ENCODE peak calls at places on chromosomes 2 and 18, in seven cellular contexts. One of them, this sample, is unnamed.

GRCh38 chr18:3867768-3868445 is 417.9 kb downstream of the TGIF1 start:
- DNase-seq in cardiac muscle cell: peak; percentile 46
- DNase-seq in K562: no peak
- DNase-seq in AG09309: no peak
- DNase-seq in activated gamma-delta T cell treated with anti-CD3 and anti-CD28 coated beads, Interleukin-2, amount 50 U/mL, for 16 hours: no peak
- DNase-seq in H9: no peak
- DNase-seq in CD4-positive, alpha-beta T cell: no peak
- DNase-seq in this sample: no peak

GRCh38 chr2:19351914-19352697 is 6.3 kb downstream of the OSR1 start:
- DNase-seq in K562: no peak
- DNase-seq in cardiac muscle cell: no peak
- DNase-seq in CD4-positive, alpha-beta T cell: no peak
- DNase-seq in AG09309: no peak
- DNase-seq in activated gamma-delta T cell treated with anti-CD3 and anti-CD28 coated beads, Interleukin-2, amount 50 U/mL, for 16 hours: no peak
- DNase-seq in H9: no peak
- DNase-seq in this sample: no peak

GRCh38 chr2:215727507-215728503 is 285.5 kb downstream of the MREG start:
- DNase-seq in cardiac muscle cell: peak; percentile 65
- DNase-seq in K562: no peak
- DNase-seq in activated gamma-delta T cell treated with anti-CD3 and anti-CD28 coated beads, Interleukin-2, amount 50 U/mL, for 16 hours: no peak
- DNase-seq in CD4-positive, alpha-beta T cell: no peak
- DNase-seq in AG09309: no peak
- DNase-seq in H9: no peak
- DNase-seq in this sample: no peak

GRCh38 chr2:105553538-105554196 is 154.8 kb upstream of the FHL2 start:
- DNase-seq in H9: no peak
- DNase-seq in AG09309: no peak
- DNase-seq in activated gamma-delta T cell treated with anti-CD3 and anti-CD28 coated beads, Interleukin-2, amount 50 U/mL, for 16 hours: no peak
- DNase-seq in cardiac muscle cell: peak; percentile 54
- DNase-seq in K562: no peak
- DNase-seq in CD4-positive, alpha-beta T cell: no peak
- DNase-seq in this sample: peak; percentile 32

GRCh38 chr2:64263315-64263714 is 119.1 kb upstream of the PELI1 start:
- DNase-seq in activated gamma-delta T cell treated with anti-CD3 and anti-CD28 coated beads, Interleukin-2, amount 50 U/mL, for 16 hours: no peak
- DNase-seq in cardiac muscle cell: peak; percentile 88
- DNase-seq in K562: no peak
- DNase-seq in CD4-positive, alpha-beta T cell: no peak
- DNase-seq in AG09309: peak; percentile 51
- DNase-seq in H9: no peak
- DNase-seq in this sample: no peak

GRCh38 chr2:12090590-12090989 is 344.2 kb downstream of the LPIN1 start:
- DNase-seq in AG09309: no peak
- DNase-seq in K562: no peak
- DNase-seq in cardiac muscle cell: no peak
- DNase-seq in CD4-positive, alpha-beta T cell: no peak
- DNase-seq in activated gamma-delta T cell treated with anti-CD3 and anti-CD28 coated beads, Interleukin-2, amount 50 U/mL, for 16 hours: no peak
- DNase-seq in H9: no peak
- DNase-seq in this sample: no peak

GRCh38 chr18:28152354-28152753 is 24.6 kb downstream of the CDH2 start:
- DNase-seq in K562: no peak
- DNase-seq in CD4-positive, alpha-beta T cell: no peak
- DNase-seq in H9: no peak
- DNase-seq in activated gamma-delta T cell treated with anti-CD3 and anti-CD28 coated beads, Interleukin-2, amount 50 U/mL, for 16 hours: no peak
- DNase-seq in AG09309: no peak
- DNase-seq in cardiac muscle cell: no peak
- DNase-seq in this sample: no peak

GRCh38 chr2:73821227-73821626 is 7.5 kb upstream of the STAMBP start:
- DNase-seq in CD4-positive, alpha-beta T cell: no peak
- DNase-seq in H9: no peak
- DNase-seq in K562: no peak
- DNase-seq in cardiac muscle cell: no peak
- DNase-seq in activated gamma-delta T cell treated with anti-CD3 and anti-CD28 coated beads, Interleukin-2, amount 50 U/mL, for 16 hours: no peak
- DNase-seq in AG09309: no peak
- DNase-seq in this sample: no peak

GRCh38 chr2:108538000-108538625 is 3.8 kb downstream of the LIMS1 start:
- DNase-seq in K562: no peak
- DNase-seq in AG09309: no peak
- DNase-seq in H9: no peak
- DNase-seq in cardiac muscle cell: no peak
- DNase-seq in activated gamma-delta T cell treated with anti-CD3 and anti-CD28 coated beads, Interleukin-2, amount 50 U/mL, for 16 hours: no peak
- DNase-seq in CD4-positive, alpha-beta T cell: no peak
- DNase-seq in this sample: no peak

GRCh38 chr2:226583715-226584114 is 215.9 kb downstream of the IRS1 start:
- DNase-seq in activated gamma-delta T cell treated with anti-CD3 and anti-CD28 coated beads, Interleukin-2, amount 50 U/mL, for 16 hours: no peak
- DNase-seq in cardiac muscle cell: peak; percentile 85
- DNase-seq in H9: no peak
- DNase-seq in K562: no peak
- DNase-seq in AG09309: peak; percentile 44
- DNase-seq in CD4-positive, alpha-beta T cell: no peak
- DNase-seq in this sample: no peak

GRCh38 chr18:24277516-24277915 is 120.1 kb downstream of the OSBPL1A start:
- DNase-seq in K562: no peak
- DNase-seq in AG09309: no peak
- DNase-seq in cardiac muscle cell: no peak
- DNase-seq in activated gamma-delta T cell treated with anti-CD3 and anti-CD28 coated beads, Interleukin-2, amount 50 U/mL, for 16 hours: no peak
- DNase-seq in CD4-positive, alpha-beta T cell: no peak
- DNase-seq in H9: no peak
- DNase-seq in this sample: no peak

GRCh38 chr18:3998698-3999333 is 456.3 kb downstream of the DLGAP1 start:
- DNase-seq in cardiac muscle cell: peak; percentile 72
- DNase-seq in AG09309: peak; percentile 23
- DNase-seq in activated gamma-delta T cell treated with anti-CD3 and anti-CD28 coated beads, Interleukin-2, amount 50 U/mL, for 16 hours: no peak
- DNase-seq in CD4-positive, alpha-beta T cell: no peak
- DNase-seq in H9: no peak
- DNase-seq in K562: peak; percentile 29
- DNase-seq in this sample: no peak

GRCh38 chr2:186437719-186438118 is 48.3 kb upstream of the ZC3H15 start:
- DNase-seq in K562: no peak
- DNase-seq in H9: no peak
- DNase-seq in AG09309: no peak
- DNase-seq in cardiac muscle cell: no peak
- DNase-seq in activated gamma-delta T cell treated with anti-CD3 and anti-CD28 coated beads, Interleukin-2, amount 50 U/mL, for 16 hours: no peak
- DNase-seq in CD4-positive, alpha-beta T cell: no peak
- DNase-seq in this sample: no peak

GRCh38 chr18:36297419-36298112 is at the start of gene FHOD3:
- DNase-seq in cardiac muscle cell: peak; percentile 88
- DNase-seq in AG09309: no peak
- DNase-seq in activated gamma-delta T cell treated with anti-CD3 and anti-CD28 coated beads, Interleukin-2, amount 50 U/mL, for 16 hours: no peak
- DNase-seq in CD4-positive, alpha-beta T cell: no peak
- DNase-seq in K562: peak; percentile 76
- DNase-seq in H9: peak; percentile 83
- DNase-seq in this sample: peak; percentile 63

GRCh38 chr2:2464095-2464494 is 133.0 kb upstream of the MYT1L start:
- DNase-seq in CD4-positive, alpha-beta T cell: no peak
- DNase-seq in H9: no peak
- DNase-seq in K562: no peak
- DNase-seq in activated gamma-delta T cell treated with anti-CD3 and anti-CD28 coated beads, Interleukin-2, amount 50 U/mL, for 16 hours: no peak
- DNase-seq in AG09309: no peak
- DNase-seq in cardiac muscle cell: no peak
- DNase-seq in this sample: no peak

GRCh38 chr2:25159947-25160346 is 8.4 kb downstream of the POMC start:
- DNase-seq in K562: peak; percentile 57
- DNase-seq in CD4-positive, alpha-beta T cell: no peak
- DNase-seq in cardiac muscle cell: peak; percentile 42
- DNase-seq in H9: peak; percentile 77
- DNase-seq in AG09309: no peak
- DNase-seq in activated gamma-delta T cell treated with anti-CD3 and anti-CD28 coated beads, Interleukin-2, amount 50 U/mL, for 16 hours: no peak
- DNase-seq in this sample: no peak

GRCh38 chr18:48939368-48940097 is 11.2 kb downstream of the SMAD7 start:
- DNase-seq in K562: no peak
- DNase-seq in cardiac muscle cell: peak; percentile 68
- DNase-seq in CD4-positive, alpha-beta T cell: no peak
- DNase-seq in activated gamma-delta T cell treated with anti-CD3 and anti-CD28 coated beads, Interleukin-2, amount 50 U/mL, for 16 hours: no peak
- DNase-seq in AG09309: no peak
- DNase-seq in H9: peak; percentile 57
- DNase-seq in this sample: no peak

GRCh38 chr18:51082571-51083264 is 52.7 kb downstream of the SMAD4 start:
- DNase-seq in cardiac muscle cell: peak; percentile 8
- DNase-seq in AG09309: no peak
- DNase-seq in K562: no peak
- DNase-seq in CD4-positive, alpha-beta T cell: no peak
- DNase-seq in H9: no peak
- DNase-seq in activated gamma-delta T cell treated with anti-CD3 and anti-CD28 coated beads, Interleukin-2, amount 50 U/mL, for 16 hours: no peak
- DNase-seq in this sample: no peak

GRCh38 chr2:28445448-28446258 is 50.2 kb upstream of the PLB1 start:
- DNase-seq in cardiac muscle cell: peak; percentile 89
- DNase-seq in H9: no peak
- DNase-seq in K562: no peak
- DNase-seq in AG09309: peak; percentile 91
- DNase-seq in CD4-positive, alpha-beta T cell: no peak
- DNase-seq in activated gamma-delta T cell treated with anti-CD3 and anti-CD28 coated beads, Interleukin-2, amount 50 U/mL, for 16 hours: no peak
- DNase-seq in this sample: no peak

GRCh38 chr2:191045141-191045540 is 31.2 kb upstream of the STAT1 start:
- DNase-seq in activated gamma-delta T cell treated with anti-CD3 and anti-CD28 coated beads, Interleukin-2, amount 50 U/mL, for 16 hours: no peak
- DNase-seq in AG09309: no peak
- DNase-seq in CD4-positive, alpha-beta T cell: no peak
- DNase-seq in K562: no peak
- DNase-seq in cardiac muscle cell: no peak
- DNase-seq in H9: no peak
- DNase-seq in this sample: no peak

GRCh38 chr2:197358927-197359326 is 48.3 kb upstream of the ANKRD44 start:
- DNase-seq in activated gamma-delta T cell treated with anti-CD3 and anti-CD28 coated beads, Interleukin-2, amount 50 U/mL, for 16 hours: no peak
- DNase-seq in AG09309: no peak
- DNase-seq in H9: no peak
- DNase-seq in cardiac muscle cell: no peak
- DNase-seq in CD4-positive, alpha-beta T cell: no peak
- DNase-seq in K562: no peak
- DNase-seq in this sample: no peak

GRCh38 chr18:76412010-76412817 is 82.8 kb downstream of the ZNF516 start:
- DNase-seq in K562: no peak
- DNase-seq in activated gamma-delta T cell treated with anti-CD3 and anti-CD28 coated beads, Interleukin-2, amount 50 U/mL, for 16 hours: no peak
- DNase-seq in H9: peak; percentile 27
- DNase-seq in AG09309: no peak
- DNase-seq in CD4-positive, alpha-beta T cell: no peak
- DNase-seq in cardiac muscle cell: peak; percentile 30
- DNase-seq in this sample: no peak

This sample was measured in Peyer's patch.